ENCODE peak calls at places on chromosomes 3 and 15, in four cellular contexts. One of them, this sample, is unnamed.

GRCh38 chr15:95016511-95017219 is 785.3 kb downstream of the MCTP2 start:
- DNase-seq in GM23248: peak
- DNase-seq in NT2/D1: no peak
- DNase-seq in fibroblast of lung: peak
- DNase-seq in this sample: no peak

GRCh38 chr15:90989040-90989768 is 5.1 kb downstream of the PRC1 start:
- DNase-seq in fibroblast of lung: no peak
- DNase-seq in GM23248: no peak
- DNase-seq in NT2/D1: no peak
- DNase-seq in this sample: no peak

GRCh38 chr15:83739629-83740028 is 85.7 kb downstream of the ADAMTSL3 start:
- DNase-seq in NT2/D1: no peak
- DNase-seq in GM23248: no peak
- DNase-seq in fibroblast of lung: no peak
- DNase-seq in this sample: no peak

GRCh38 chr15:91067026-91067425 is 33.0 kb upstream of the SV2B start:
- DNase-seq in GM23248: peak
- DNase-seq in fibroblast of lung: no peak
- DNase-seq in NT2/D1: no peak
- DNase-seq in this sample: no peak

GRCh38 chr15:20645956-20646355 is 104.4 kb upstream of the GOLGA6L6 start:
- DNase-seq in fibroblast of lung: no peak
- DNase-seq in GM23248: peak
- DNase-seq in NT2/D1: no peak
- DNase-seq in this sample: no peak

GRCh38 chr3:58013099-58013498 is 4.9 kb downstream of the FLNB start:
- DNase-seq in GM23248: no peak
- DNase-seq in fibroblast of lung: no peak
- DNase-seq in NT2/D1: no peak
- DNase-seq in this sample: no peak

GRCh38 chr15:66788024-66788423 is 86.0 kb downstream of the SMAD6 start:
- DNase-seq in NT2/D1: no peak
- DNase-seq in GM23248: no peak
- DNase-seq in fibroblast of lung: no peak
- DNase-seq in this sample: no peak

GRCh38 chr15:29045717-29046116 is 159.9 kb downstream of the APBA2 start:
- DNase-seq in fibroblast of lung: peak
- DNase-seq in GM23248: peak
- DNase-seq in NT2/D1: no peak
- DNase-seq in this sample: peak

GRCh38 chr3:57154470-57154869 is 10.7 kb downstream of the IL17RD start:
- DNase-seq in NT2/D1: no peak
- DNase-seq in fibroblast of lung: no peak
- DNase-seq in GM23248: no peak
- DNase-seq in this sample: no peak

GRCh38 chr3:39146611-39147373 is 6.6 kb downstream of the CSRNP1 start:
- DNase-seq in GM23248: peak
- DNase-seq in fibroblast of lung: peak
- DNase-seq in NT2/D1: no peak
- DNase-seq in this sample: peak

GRCh38 chr3:87691109-87691508 is 367.7 kb downstream of the CGGBP1 start:
- DNase-seq in NT2/D1: no peak
- DNase-seq in GM23248: peak
- DNase-seq in fibroblast of lung: no peak
- DNase-seq in this sample: no peak

GRCh38 chr15:89893027-89893426 is 767 bp downstream of the AP3S2 start:
- DNase-seq in GM23248: peak
- DNase-seq in NT2/D1: no peak
- DNase-seq in fibroblast of lung: peak
- DNase-seq in this sample: no peak

GRCh38 chr3:149523899-149524298 is 49.4 kb downstream of the TM4SF4 start:
- DNase-seq in fibroblast of lung: no peak
- DNase-seq in GM23248: no peak
- DNase-seq in NT2/D1: no peak
- DNase-seq in this sample: no peak

GRCh38 chr3:105780114-105780513 is 88.7 kb downstream of the CBLB start:
- DNase-seq in fibroblast of lung: peak
- DNase-seq in NT2/D1: no peak
- DNase-seq in GM23248: peak
- DNase-seq in this sample: no peak

GRCh38 chr15:43911235-43911661 is 84.4 kb downstream of the WDR76 start:
- DNase-seq in fibroblast of lung: peak
- DNase-seq in NT2/D1: no peak
- DNase-seq in GM23248: peak
- DNase-seq in this sample: peak

GRCh38 chr15:22229971-22230815 is 149.9 kb downstream of the OR4M2 start:
- DNase-seq in NT2/D1: no peak
- DNase-seq in fibroblast of lung: no peak
- DNase-seq in GM23248: no peak
- DNase-seq in this sample: no peak

GRCh38 chr3:184685055-184685454 is 26.8 kb downstream of the MAGEF1 start:
- DNase-seq in GM23248: no peak
- DNase-seq in NT2/D1: no peak
- DNase-seq in fibroblast of lung: no peak
- DNase-seq in this sample: no peak

DNA sequence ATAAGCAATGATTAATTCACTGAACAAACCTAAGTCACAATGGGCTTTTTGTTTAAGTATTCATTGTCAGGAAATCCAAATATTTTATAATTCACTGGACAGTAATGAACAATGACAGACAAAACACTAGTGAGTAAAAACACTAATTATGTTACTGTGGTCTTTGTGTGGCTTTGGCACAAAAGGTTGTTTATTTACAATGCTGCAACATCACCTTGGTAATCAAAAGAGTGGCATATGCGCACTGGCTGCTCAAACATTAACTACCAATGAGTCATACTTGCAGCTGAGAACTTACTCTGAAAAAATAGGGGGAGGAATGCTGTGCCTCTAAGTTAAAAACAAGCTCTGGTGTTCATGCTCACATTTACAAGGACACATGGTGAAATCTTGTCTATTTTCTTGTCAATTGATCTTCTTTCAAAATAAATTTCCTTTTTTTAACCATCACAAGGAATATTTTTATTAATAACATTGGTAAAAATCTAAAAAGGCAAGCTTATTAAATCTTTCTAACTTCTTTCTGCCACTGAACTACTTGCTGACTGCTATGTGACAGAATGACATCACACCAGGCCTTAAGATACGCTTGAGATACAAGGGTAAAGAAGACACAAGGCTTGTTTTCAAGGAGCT is 85.2 kb upstream of the PPIB start:
- DNase-seq in GM23248: peak
- DNase-seq in NT2/D1: peak
- DNase-seq in fibroblast of lung: peak
- DNase-seq in this sample: peak
- H3K9ac ChIP-seq in GM23248: peak
- H3K9ac ChIP-seq in NT2/D1: no peak
- H3K9ac ChIP-seq in fibroblast of lung: peak
- H3K9ac ChIP-seq in this sample: peak

GRCh38 chr3:191328383-191328962 is 721 bp upstream of the CCDC50 start:
- DNase-seq in GM23248: no peak
- DNase-seq in NT2/D1: no peak
- DNase-seq in fibroblast of lung: no peak
- DNase-seq in this sample: peak

GRCh38 chr3:191327526-191327925 is 1.7 kb upstream of the CCDC50 start:
- DNase-seq in fibroblast of lung: no peak
- DNase-seq in GM23248: no peak
- DNase-seq in NT2/D1: no peak
- DNase-seq in this sample: no peak

GRCh38 chr3:191329654-191330308 is 545 bp downstream of the UTS2B start:
- DNase-seq in fibroblast of lung: peak
- DNase-seq in GM23248: peak
- DNase-seq in NT2/D1: no peak
- DNase-seq in this sample: peak

GRCh38 chr3:191330309-191330712 is at the start of gene UTS2B:
- DNase-seq in GM23248: peak
- DNase-seq in fibroblast of lung: peak
- DNase-seq in NT2/D1: no peak
- DNase-seq in this sample: peak

GRCh38 chr3:191328963-191329653 is at the start of gene CCDC50:
- DNase-seq in fibroblast of lung: peak
- DNase-seq in NT2/D1: peak
- DNase-seq in GM23248: peak
- DNase-seq in this sample: peak
- H3K9ac ChIP-seq in fibroblast of lung: peak
- H3K9ac ChIP-seq in NT2/D1: peak
- H3K9ac ChIP-seq in GM23248: peak
- H3K9ac ChIP-seq in this sample: peak

DNA sequence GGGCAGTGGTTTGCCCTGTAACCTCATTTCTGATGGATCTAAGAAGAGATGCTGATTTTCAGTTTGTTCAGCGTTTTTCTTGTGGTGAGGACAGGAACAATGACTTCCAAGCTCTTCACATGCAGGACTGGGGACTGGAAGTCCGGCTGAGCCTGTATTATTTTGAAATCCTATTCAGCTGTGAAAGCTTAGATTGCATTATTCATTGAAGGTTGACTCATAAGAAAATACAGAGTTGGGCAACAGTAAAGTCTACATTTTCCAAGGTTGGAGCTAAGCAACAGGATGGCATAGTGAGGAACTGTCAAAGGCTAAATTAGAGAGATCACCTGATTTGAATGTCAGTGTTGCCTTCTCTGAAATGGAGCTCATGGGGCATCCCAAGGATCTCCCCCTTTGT is 231.0 kb upstream of the FEZF2 start:
- DNase-seq in GM23248: peak
- DNase-seq in fibroblast of lung: peak
- DNase-seq in NT2/D1: no peak
- DNase-seq in this sample: peak
- H3K9ac ChIP-seq in GM23248: peak
- H3K9ac ChIP-seq in fibroblast of lung: no peak
- H3K9ac ChIP-seq in NT2/D1: no peak
- H3K9ac ChIP-seq in this sample: peak

DNA sequence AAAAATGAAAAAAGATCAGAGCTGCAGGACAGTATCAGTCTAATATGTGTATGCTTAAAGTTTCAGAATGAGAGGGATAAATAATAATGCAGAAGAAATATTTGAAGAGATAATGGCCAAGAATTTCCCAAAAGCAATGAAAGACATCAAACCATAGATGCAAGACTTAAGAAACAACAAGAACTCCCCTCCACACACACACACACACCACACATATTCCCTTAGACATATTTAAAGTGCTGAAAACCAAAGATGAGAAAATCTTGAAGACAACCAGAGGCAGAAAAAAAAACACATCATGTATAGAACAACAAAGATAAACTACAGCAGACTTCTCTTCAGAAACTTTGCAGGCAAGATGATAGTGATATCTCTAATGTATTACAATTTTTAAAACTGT is 223.6 kb upstream of the CGNL1 start:
- DNase-seq in NT2/D1: no peak
- DNase-seq in fibroblast of lung: no peak
- DNase-seq in GM23248: no peak
- DNase-seq in this sample: no peak
- H3K9ac ChIP-seq in NT2/D1: no peak
- H3K9ac ChIP-seq in fibroblast of lung: no peak
- H3K9ac ChIP-seq in GM23248: no peak
- H3K9ac ChIP-seq in this sample: no peak

GRCh38 chr3:81218023-81218422 is 543.4 kb downstream of the GBE1 start:
- DNase-seq in GM23248: peak
- DNase-seq in fibroblast of lung: peak
- DNase-seq in NT2/D1: peak
- DNase-seq in this sample: peak

GRCh38 chr3:81214626-81215025 is 546.8 kb downstream of the GBE1 start:
- DNase-seq in GM23248: peak
- DNase-seq in NT2/D1: no peak
- DNase-seq in fibroblast of lung: peak
- DNase-seq in this sample: peak

GRCh38 chr3:81216192-81216591 is 545.3 kb downstream of the GBE1 start:
- DNase-seq in NT2/D1: no peak
- DNase-seq in fibroblast of lung: peak
- DNase-seq in GM23248: peak
- DNase-seq in this sample: peak
- H3K9ac ChIP-seq in NT2/D1: no peak
- H3K9ac ChIP-seq in fibroblast of lung: no peak
- H3K9ac ChIP-seq in GM23248: no peak
- H3K9ac ChIP-seq in this sample: peak

GRCh38 chr3:12158387-12159226 is at the start of gene TIMP4:
- DNase-seq in fibroblast of lung: peak
- DNase-seq in NT2/D1: peak
- DNase-seq in GM23248: peak
- DNase-seq in this sample: peak
- H3K9ac ChIP-seq in fibroblast of lung: peak
- H3K9ac ChIP-seq in NT2/D1: peak
- H3K9ac ChIP-seq in GM23248: peak
- H3K9ac ChIP-seq in this sample: peak

DNA sequence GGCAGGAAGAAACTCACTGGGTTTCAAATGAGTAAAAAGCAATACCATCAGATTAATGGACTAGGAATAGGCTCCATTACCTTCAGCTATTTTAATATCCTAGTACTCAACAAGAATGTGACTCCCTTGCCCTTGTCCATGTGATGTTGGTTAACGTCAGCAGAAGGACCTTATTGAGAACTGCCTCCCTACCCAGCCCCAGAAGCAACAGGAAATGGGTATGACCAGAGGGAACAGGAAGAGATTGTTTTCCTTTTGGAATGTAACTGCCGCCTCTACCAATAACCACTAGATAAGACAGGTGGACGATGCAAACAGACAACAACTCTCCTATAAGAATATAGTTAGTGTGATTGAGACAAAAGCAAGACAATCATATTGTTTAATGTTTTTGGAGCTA is 10.4 kb upstream of the MME start:
- DNase-seq in NT2/D1: no peak
- DNase-seq in fibroblast of lung: peak
- DNase-seq in GM23248: no peak
- DNase-seq in this sample: peak
- H3K9ac ChIP-seq in NT2/D1: no peak
- H3K9ac ChIP-seq in fibroblast of lung: no peak
- H3K9ac ChIP-seq in GM23248: no peak
- H3K9ac ChIP-seq in this sample: no peak

DNA sequence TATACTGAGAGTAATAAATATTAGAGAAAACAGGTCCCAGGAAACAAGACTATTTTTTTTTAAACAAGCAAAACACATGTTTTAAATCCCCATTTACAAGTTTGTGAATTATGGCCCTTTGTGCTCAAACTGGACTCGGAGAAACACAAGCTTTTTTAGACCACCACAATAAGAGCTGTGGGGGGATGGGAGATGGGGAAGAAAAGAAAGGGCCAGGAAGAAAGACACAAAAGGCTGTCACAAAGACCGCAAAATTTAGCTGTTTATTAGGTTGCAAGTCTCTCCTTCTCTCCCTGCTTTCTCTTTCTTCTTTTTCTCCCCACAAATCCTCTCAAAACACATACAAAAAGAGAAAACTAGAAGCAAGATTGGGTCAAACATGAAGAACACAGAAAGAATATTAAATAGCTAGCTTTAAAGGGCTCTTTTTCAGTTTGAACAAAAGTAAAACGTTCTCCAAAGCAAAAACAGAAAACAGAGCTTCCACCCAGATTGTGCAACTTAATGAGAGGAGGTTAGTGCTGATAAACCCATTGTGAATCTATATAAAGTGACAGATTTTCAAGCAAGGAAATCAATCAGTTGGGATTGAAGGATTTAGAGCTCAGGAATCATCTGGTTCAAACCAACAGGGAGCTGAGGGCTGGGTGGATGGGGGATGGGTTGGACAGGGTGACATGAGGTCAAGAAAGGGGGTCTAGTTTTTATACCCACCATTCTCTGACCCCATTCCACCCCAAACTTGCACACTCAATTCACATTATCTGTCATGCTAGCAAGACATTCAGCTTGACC is 87.3 kb downstream of the DHX30 start:
- DNase-seq in NT2/D1: no peak
- DNase-seq in fibroblast of lung: no peak
- DNase-seq in GM23248: no peak
- DNase-seq in this sample: no peak
- H3K9ac ChIP-seq in NT2/D1: peak
- H3K9ac ChIP-seq in fibroblast of lung: no peak
- H3K9ac ChIP-seq in GM23248: no peak
- H3K9ac ChIP-seq in this sample: no peak

GRCh38 chr3:66432767-66433521 is 67.9 kb downstream of the LRIG1 start:
- DNase-seq in GM23248: no peak
- DNase-seq in fibroblast of lung: peak
- DNase-seq in NT2/D1: no peak
- DNase-seq in this sample: no peak
- H3K9ac ChIP-seq in GM23248: no peak
- H3K9ac ChIP-seq in fibroblast of lung: no peak
- H3K9ac ChIP-seq in NT2/D1: no peak
- H3K9ac ChIP-seq in this sample: no peak